ENCODE peak calls at places on chromosomes 4 and X, in nine cellular contexts. T is HTR-8/SVneo; Y is fibroblast of the conjunctiva; X is activated T-cell treated with anti-CD3 and anti-CD28 coated beads, Interleukin-2, amount 50 U/mL, for 72 hours; H is psoas muscle; G is lung; N is ureter; Q is GM04503; A is KBM-7. W is an unnamed sample.

GRCh38 chrX:17359500-17359899 is 15.5 kb upstream of the NHS start:
- DNase-seq in T (no peak), Y (no peak), X (no peak), H (no peak), G (no peak), N (no peak), Q (no peak), A (no peak), W (no peak)

GRCh38 chrX:108134724-108135123 is 43.1 kb downstream of the ATG4A start:
- DNase-seq in T (no peak), Y (no peak), X (no peak), H (no peak), G (no peak), N (no peak), Q (no peak), A (no peak), W (no peak)

GRCh38 chr4:21949073-21949457 is 493 bp upstream of the KCNIP4 start:
- DNase-seq in T (peak), Y (no peak), X (no peak), H (no peak), G (no peak), N (no peak), Q (no peak), A (no peak), W (no peak)

GRCh38 chrX:5823861-5824260 is 404.8 kb downstream of the NLGN4X start:
- DNase-seq in T (no peak), Y (no peak), X (no peak), H (no peak), G (no peak), N (no peak), Q (no peak), A (no peak), W (no peak)

GRCh38 chrX:2342878-2343277 is 157.9 kb downstream of the DHRSX start:
- DNase-seq in T (no peak), Y (no peak), X (no peak), H (no peak), G (no peak), N (no peak), Q (no peak), A (no peak), W (no peak)

GRCh38 chr4:39446842-39447573 is 11.7 kb downstream of the RPL9 start:
- DNase-seq in T (no peak), Y (peak), X (peak), H (peak), G (peak), N (peak), Q (no peak), A (no peak), W (peak)

GRCh38 chrX:68846536-68846935 is 17.7 kb downstream of the EFNB1 start:
- DNase-seq in T (no peak), Y (no peak), X (no peak), H (no peak), G (no peak), N (no peak), Q (no peak), A (no peak), W (no peak)

GRCh38 chr4:3531306-3531886 is 826 bp downstream of the LRPAP1 start:
- DNase-seq in T (peak), Y (no peak), X (no peak), H (peak), G (no peak), N (no peak), Q (no peak), A (peak), W (no peak)

GRCh38 chr4:41750624-41751324 is 2.2 kb upstream of the PHOX2B start:
- DNase-seq in T (no peak), Y (no peak), X (no peak), H (no peak), G (no peak), N (no peak), Q (no peak), A (no peak), W (no peak)

GRCh38 chrX:3712080-3712869 is 1.2 kb downstream of the PRKX start:
- DNase-seq in T (no peak), Y (no peak), X (no peak), H (no peak), G (no peak), N (no peak), Q (no peak), A (peak), W (no peak)

GRCh38 chr4:921830-922331 is 10.2 kb downstream of the GAK start:
- DNase-seq in T (no peak), Y (no peak), X (peak), H (no peak), G (no peak), N (no peak), Q (no peak), A (no peak), W (no peak)

GRCh38 chr4:94641702-94642560 is 115.8 kb upstream of the BMPR1B start:
- DNase-seq in T (peak), Y (no peak), X (no peak), H (no peak), G (no peak), N (no peak), Q (no peak), A (no peak), W (no peak)

GRCh38 chr4:186712690-186713089 is 11.0 kb downstream of the FAT1 start:
- DNase-seq in T (peak), Y (no peak), X (no peak), H (no peak), G (no peak), N (no peak), Q (no peak), A (peak), W (no peak)

GRCh38 chr4:151409470-151410313 is 716 bp downstream of the FHIP1A start:
- DNase-seq in T (peak), Y (no peak), X (no peak), H (peak), G (peak), N (peak), Q (no peak), A (no peak), W (peak)

GRCh38 chr4:92618968-92619367 is 315.2 kb downstream of the GRID2 start:
- DNase-seq in T (no peak), Y (no peak), X (no peak), H (no peak), G (no peak), N (no peak), Q (no peak), A (no peak), W (no peak)

GRCh38 chr4:1992468-1993168 is 16.2 kb downstream of the NELFA start:
- DNase-seq in T (no peak), Y (no peak), X (no peak), H (peak), G (no peak), N (no peak), Q (no peak), A (no peak), W (no peak)

GRCh38 chr4:112509243-112510190 is 6.5 kb downstream of the NEUROG2 start:
- DNase-seq in T (no peak), Y (no peak), X (no peak), H (no peak), G (no peak), N (no peak), Q (no peak), A (peak), W (no peak)

GRCh38 chr4:26145212-26145611 is 175.6 kb upstream of the RBPJ start:
- DNase-seq in T (no peak), Y (no peak), X (no peak), H (no peak), G (no peak), N (no peak), Q (no peak), A (no peak), W (no peak)

GRCh38 chrX:87516716-87517115 is 886 bp upstream of the KLHL4 start:
- DNase-seq in T (no peak), Y (peak), X (no peak), H (no peak), G (no peak), N (no peak), Q (no peak), A (no peak), W (no peak)

GRCh38 chr4:174156239-174156826 is 127.1 kb downstream of the FBXO8 start:
- DNase-seq in T (peak), Y (peak), X (no peak), H (no peak), G (no peak), N (no peak), Q (no peak), A (peak), W (no peak)

GRCh38 chr4:136644279-136644678 is 888.0 kb downstream of the PCDH18 start:
- DNase-seq in T (no peak), Y (no peak), X (no peak), H (no peak), G (no peak), N (no peak), Q (no peak), A (no peak), W (no peak)

GRCh38 chrX:132488819-132489255 is at the start of gene MBNL3:
- DNase-seq in T (no peak), Y (peak), X (peak), H (peak), G (peak), N (peak), Q (no peak), A (peak), W (peak)

GRCh38 chr4:476501-476900 is 22.5 kb downstream of the ZNF721 start:
- DNase-seq in T (no peak), Y (no peak), X (no peak), H (no peak), G (no peak), N (no peak), Q (peak), A (peak), W (no peak)

GRCh38 chr4:155001229-155001628 is 207.2 kb upstream of the NPY2R start:
- DNase-seq in T (no peak), Y (no peak), X (no peak), H (no peak), G (no peak), N (no peak), Q (no peak), A (no peak), W (no peak)

GRCh38 chr4:40916218-40916555 is 166.4 kb downstream of the NSUN7 start:
- DNase-seq in T (no peak), Y (peak), X (no peak), H (no peak), G (no peak), N (no peak), Q (peak), A (no peak), W (no peak)

GRCh38 chr4:100738388-100739165 is 220.8 kb upstream of the EMCN start:
- DNase-seq in T (no peak), Y (peak), X (no peak), H (no peak), G (no peak), N (peak), Q (peak), A (no peak), W (peak)

GRCh38 chr4:181728567-181728966 is 514.6 kb upstream of the TENM3 start:
- DNase-seq in T (no peak), Y (no peak), X (no peak), H (no peak), G (no peak), N (no peak), Q (no peak), A (no peak), W (no peak)

GRCh38 chrX:77003956-77004355 is 443.2 kb upstream of the FGF16 start:
- DNase-seq in T (no peak), Y (no peak), X (peak), H (no peak), G (no peak), N (no peak), Q (no peak), A (no peak), W (no peak)

GRCh38 chrX:137031517-137032377 is 2.0 kb downstream of the GPR101 start:
- DNase-seq in T (no peak), Y (no peak), X (peak), H (no peak), G (no peak), N (no peak), Q (no peak), A (peak), W (no peak)

GRCh38 chr4:17284323-17285175 is 227.3 kb downstream of the QDPR start:
- DNase-seq in T (no peak), Y (no peak), X (no peak), H (no peak), G (no peak), N (no peak), Q (no peak), A (no peak), W (no peak)

GRCh38 chr4:54433686-54434085 is 204.6 kb downstream of the PDGFRA start:
- DNase-seq in T (no peak), Y (peak), X (no peak), H (no peak), G (no peak), N (no peak), Q (no peak), A (peak), W (no peak)

GRCh38 chrX:17854521-17854920 is 6.6 kb downstream of the RAI2 start:
- DNase-seq in T (no peak), Y (no peak), X (no peak), H (no peak), G (no peak), N (no peak), Q (no peak), A (no peak), W (no peak)

GRCh38 chrX:13272426-13272825 is 47.4 kb downstream of the ATXN3L start:
- DNase-seq in T (no peak), Y (no peak), X (no peak), H (no peak), G (no peak), N (no peak), Q (no peak), A (no peak), W (no peak)

GRCh38 chr4:186948361-186949291 is 225.0 kb upstream of the FAT1 start:
- DNase-seq in T (peak), Y (no peak), X (no peak), H (no peak), G (no peak), N (no peak), Q (no peak), A (peak), W (no peak)

GRCh38 chrX:39726810-39727209 is 370.9 kb downstream of the BCOR start:
- DNase-seq in T (peak), Y (no peak), X (no peak), H (no peak), G (no peak), N (no peak), Q (no peak), A (no peak), W (no peak)

GRCh38 chr4:81606166-81606565 is 134.5 kb upstream of the RASGEF1B start:
- DNase-seq in T (no peak), Y (no peak), X (no peak), H (no peak), G (no peak), N (no peak), Q (no peak), A (no peak), W (no peak)

GRCh38 chr4:186666750-186667149 is 56.9 kb downstream of the FAT1 start:
- DNase-seq in T (no peak), Y (no peak), X (no peak), H (no peak), G (no peak), N (no peak), Q (no peak), A (no peak), W (no peak)

W was measured in stomach.